ENCODE peak calls at places on chromosomes 5 and 9, in five cellular contexts. B is NT2/D1, K is K562, H is HepG2, U is HCT116. N is an unnamed sample.

GRCh38 chr9:93652604-93653592 is 76.5 kb downstream of the PHF2 start:
- DNase-seq in K (no peak), U (no peak), B (no peak), H (no peak), N (no peak)

GRCh38 chr5:180215738-180216630 is 7.0 kb upstream of the RASGEF1C start:
- DNase-seq in B (no peak), K (no peak), U (no peak), H (no peak), N (no peak)

GRCh38 chr5:23591250-23591649 is 83.8 kb downstream of the PRDM9 start:
- DNase-seq in U (no peak), B (no peak), H (no peak), K (no peak), N (no peak)

GRCh38 chr9:134066923-134067851 is 639 bp downstream of the BRD3 start:
- DNase-seq in U (no peak), H (no peak), K (peak), B (no peak), N (no peak)

GRCh38 chr5:133957591-133957990 is 10.8 kb downstream of the C5orf15 start:
- DNase-seq in U (no peak), H (no peak), K (no peak), B (no peak), N (no peak)

GRCh38 chr5:31100781-31101180 is 92.7 kb upstream of the CDH6 start:
- DNase-seq in H (no peak), K (no peak), U (no peak), B (no peak), N (no peak)

GRCh38 chr9:106670418-106670817 is 192.5 kb upstream of the ZNF462 start:
- DNase-seq in K (no peak), U (no peak), H (no peak), B (no peak), N (no peak)

GRCh38 chr5:76831108-76831447 is 12.2 kb downstream of the F2RL1 start:
- DNase-seq in U (no peak), B (no peak), K (no peak), H (no peak), N (no peak)

GRCh38 chr5:156628421-156628820 is 221.7 kb upstream of the PPP1R2B start:
- DNase-seq in B (no peak), U (no peak), H (no peak), K (no peak), N (no peak)

GRCh38 chr9:105444130-105444529 is 3.7 kb upstream of the FSD1L start:
- DNase-seq in U (no peak), H (no peak), B (no peak), K (no peak), N (no peak)

GRCh38 chr9:136981588-136982231 is 1.1 kb upstream of the LCNL1 start:
- DNase-seq in U (no peak), H (peak), B (no peak), K (no peak), N (no peak)

GRCh38 chr5:57277085-57277484 is 103.2 kb downstream of the GPBP1 start:
- DNase-seq in H (no peak), U (peak), B (no peak), K (peak), N (no peak)

GRCh38 chr5:10111575-10111974 is 138.1 kb downstream of the ATPSCKMT start:
- DNase-seq in K (peak), U (peak), B (peak), H (peak), N (no peak)

GRCh38 chr9:2424564-2425153 is 196.9 kb upstream of the VLDLR start:
- DNase-seq in H (no peak), B (no peak), K (no peak), U (no peak), N (no peak)

GRCh38 chr9:92964981-92965758 is 17.8 kb downstream of the FGD3 start:
- DNase-seq in U (no peak), H (no peak), B (no peak), K (no peak), N (no peak)

GRCh38 chr9:114995681-114996221 is 65.4 kb upstream of the TNFSF8 start:
- DNase-seq in K (no peak), B (no peak), H (no peak), U (no peak), N (no peak)

GRCh38 chr5:85148701-85149100 is 764.0 kb upstream of the EDIL3 start:
- DNase-seq in B (no peak), H (no peak), K (no peak), U (no peak), N (no peak)

GRCh38 chr9:98851730-98852462 is 44.4 kb downstream of the GALNT12 start:
- DNase-seq in B (no peak), H (no peak), U (no peak), K (peak), N (no peak)

GRCh38 chr5:95822038-95822407 is 503 bp downstream of the GLRX start:
- DNase-seq in U (no peak), H (no peak), B (no peak), K (peak), N (no peak)

GRCh38 chr5:14767942-14768837 is 103.4 kb downstream of the ANKH start:
- DNase-seq in K (no peak), H (peak), B (no peak), U (no peak), N (no peak)

GRCh38 chr9:81621111-81621510 is 68.2 kb downstream of the TLE1 start:
- DNase-seq in K (no peak), H (no peak), B (peak), U (no peak), N (no peak)

GRCh38 chr5:56402273-56403223 is 169.4 kb upstream of the ANKRD55 start:
- DNase-seq in U (no peak), H (no peak), K (no peak), B (no peak), N (no peak)

GRCh38 chr5:62901001-62901400 is 322.4 kb downstream of the LRRC70 start:
- DNase-seq in U (no peak), H (no peak), K (no peak), B (no peak), N (no peak)

GRCh38 chr5:157464518-157465171 is 4.6 kb downstream of the NIPAL4 start:
- DNase-seq in B (peak), H (no peak), K (peak), U (peak), N (no peak)

GRCh38 chr5:149172709-149173505 is 31.6 kb downstream of the ABLIM3 start:
- DNase-seq in K (no peak), B (no peak), H (peak), U (no peak), N (no peak)

GRCh38 chr9:98227883-98228282 is 27.6 kb downstream of the TBC1D2 start:
- DNase-seq in K (no peak), H (peak), U (no peak), B (no peak), N (no peak)

GRCh38 chr5:20157089-20157488 is 169.1 kb upstream of the CDH18 start:
- DNase-seq in U (no peak), B (no peak), H (no peak), K (no peak), N (no peak)

GRCh38 chr5:172078027-172078426 is 71.6 kb upstream of the FBXW11 start:
- DNase-seq in H (no peak), U (no peak), K (no peak), B (no peak), N (no peak)

GRCh38 chr5:119338326-119338957 is 17.4 kb upstream of the TNFAIP8 start:
- DNase-seq in H (no peak), U (no peak), K (peak), B (no peak), N (no peak)

GRCh38 chr9:128136816-128137793 is 9.6 kb upstream of the PTGES2 start:
- DNase-seq in U (no peak), B (no peak), K (peak), H (no peak), N (no peak)

GRCh38 chr5:36301858-36302603 is at the start of gene RANBP3L:
- DNase-seq in K (peak), H (no peak), U (no peak), B (no peak), N (no peak)

DNA sequence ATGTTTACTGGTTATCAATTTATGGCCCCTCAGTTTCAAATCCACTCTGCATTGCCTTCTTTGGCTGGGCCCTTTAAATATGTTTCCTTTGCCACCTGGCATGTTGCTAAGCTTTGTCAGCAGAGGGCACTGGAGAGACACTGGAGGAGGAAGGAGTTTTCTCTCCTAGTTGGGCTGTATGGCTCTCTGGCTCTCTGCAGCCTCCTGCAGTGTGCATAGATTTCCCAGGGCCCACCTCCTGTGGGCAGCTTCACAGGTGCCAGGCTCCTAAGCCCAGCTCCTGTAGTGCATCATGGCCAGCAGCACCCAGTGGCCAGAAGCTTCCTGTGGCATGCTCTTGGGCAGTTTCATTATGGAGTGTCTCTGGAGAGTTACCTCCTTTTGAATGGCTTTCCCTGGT is 23.3 kb downstream of the CAVIN4 start:
- DNase-seq in U (peak), B (peak), H (peak), K (peak), N (no peak)
- TF ChIP-seq ZNF274 in U (no peak), B (no peak), H (no peak), K (no peak), N (no peak)

DNA sequence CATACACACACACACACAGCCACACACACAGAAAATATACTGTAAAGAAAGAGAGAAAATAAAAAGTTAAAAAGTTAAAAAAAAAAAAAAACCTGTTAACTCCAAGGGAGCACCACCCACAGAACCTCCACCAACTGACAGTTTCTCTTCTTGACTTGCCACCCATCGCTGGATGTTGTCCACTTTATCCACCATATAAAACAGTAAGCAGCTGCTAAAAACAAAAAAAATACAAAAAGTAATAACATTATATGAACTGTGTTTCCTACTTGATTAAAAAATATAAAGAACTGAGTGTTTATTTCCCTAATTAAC is 1.2 kb downstream of the PURA start:
- DNase-seq in B (no peak), H (no peak), K (no peak), U (no peak), N (no peak)
- TF ChIP-seq ZNF274 in B (no peak), H (no peak), K (no peak), U (no peak), N (no peak)

DNA sequence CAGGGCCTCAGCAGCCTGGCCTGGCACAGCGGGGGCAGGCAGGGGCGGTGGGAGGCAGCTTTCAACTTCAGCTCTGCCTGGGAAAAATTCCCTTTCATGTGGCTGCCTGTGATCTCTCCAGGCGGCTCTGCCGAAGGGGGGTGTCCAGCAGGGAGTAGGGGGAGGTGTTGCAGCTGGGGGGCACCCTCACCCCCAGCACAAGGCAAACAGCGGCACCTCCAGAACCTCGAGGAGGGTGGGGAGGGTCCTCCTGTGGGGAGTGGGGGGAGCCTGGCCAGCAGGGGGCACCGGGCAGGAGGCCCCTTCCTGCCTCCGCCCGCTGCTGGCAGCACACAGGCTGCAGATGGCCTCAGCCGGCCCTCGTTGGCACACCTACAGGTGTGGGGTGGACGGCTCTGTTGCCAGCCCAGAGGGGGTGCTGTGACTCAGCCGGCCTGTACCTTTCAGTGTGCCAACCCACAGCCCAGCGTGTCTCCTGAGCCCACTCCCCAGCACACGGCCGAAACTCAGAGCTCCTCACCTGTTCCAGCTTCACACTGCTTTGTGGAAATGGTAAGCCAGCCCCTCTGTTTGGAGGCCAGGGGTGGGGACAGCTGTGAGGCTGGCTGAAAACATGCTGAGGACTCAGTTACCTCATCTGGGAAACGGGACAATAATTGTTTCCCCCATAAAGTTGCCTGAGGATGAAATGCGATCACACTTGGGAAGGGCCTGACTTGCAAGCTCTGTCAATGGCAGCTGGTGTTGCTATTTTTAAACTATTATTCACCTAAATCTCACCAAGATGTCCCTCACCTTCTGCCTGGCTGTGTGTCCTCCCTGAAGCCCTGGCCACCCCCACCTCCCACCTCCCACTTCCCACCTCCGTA is 37.0 kb downstream of the CXXC5 start:
- DNase-seq in H (no peak), K (no peak), B (no peak), U (no peak), N (no peak)
- TF ChIP-seq ZNF274 in H (no peak), K (no peak), B (no peak), U (no peak), N (no peak)

GRCh38 chr5:52822437-52822836 is 34.7 kb downstream of the ITGA1 start:
- DNase-seq in B (no peak), U (no peak), H (no peak), K (no peak), N (no peak)
- TF ChIP-seq ZNF274 in B (no peak), U (no peak), H (no peak), K (no peak), N (no peak)

GRCh38 chr5:66666778-66667177 is 70.6 kb downstream of the MAST4 start:
- DNase-seq in U (no peak), K (peak), B (no peak), H (no peak), N (no peak)
- TF ChIP-seq ZNF274 in U (no peak), K (no peak), B (no peak), H (no peak), N (no peak)

DNA sequence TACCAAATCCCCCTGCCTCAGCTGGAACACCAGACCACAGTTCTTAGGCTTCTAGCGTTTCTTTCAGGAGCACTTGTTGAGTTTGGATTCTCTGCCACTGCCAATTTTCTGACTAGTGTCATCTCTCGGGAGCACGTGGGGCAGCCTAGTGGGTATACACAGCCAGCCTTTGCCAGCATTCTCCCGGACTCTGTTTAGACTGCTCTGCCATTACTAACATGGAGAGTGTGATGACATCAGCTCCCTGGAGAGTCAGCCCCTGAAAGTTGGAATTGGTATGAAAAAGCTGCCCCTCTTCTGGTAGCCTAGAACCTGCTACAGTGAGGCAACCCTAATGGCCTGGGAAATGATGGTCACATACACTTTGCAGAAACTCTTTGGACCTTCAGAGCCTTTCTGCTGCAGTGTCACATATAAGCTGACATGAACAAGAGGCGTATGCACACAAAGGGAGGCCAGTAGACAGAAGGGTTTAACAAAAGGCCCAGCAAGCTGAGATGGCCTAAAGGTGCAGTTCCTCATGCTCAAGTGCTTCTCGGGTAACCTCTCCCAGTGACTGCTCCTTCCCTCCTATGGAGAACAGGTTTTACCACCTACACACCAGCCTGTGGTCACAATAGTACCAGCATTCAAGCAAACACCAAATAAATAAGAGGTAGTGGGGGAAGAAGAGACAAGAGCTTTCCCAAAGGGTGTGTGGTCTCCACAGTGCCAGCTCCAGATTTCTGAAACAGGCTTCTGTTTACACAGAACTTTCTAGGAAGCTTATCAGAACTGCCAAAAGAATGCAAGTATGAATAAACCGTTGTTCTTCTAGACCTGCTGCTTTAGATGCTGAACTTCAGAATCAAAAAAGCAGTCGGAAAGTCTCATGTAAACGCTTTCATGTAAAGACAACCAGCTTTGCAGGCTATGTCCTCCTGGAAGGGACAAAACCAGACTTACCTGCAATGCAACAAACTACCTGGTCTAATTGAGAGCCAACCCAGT is 16.5 kb downstream of the SPACA9 start:
- DNase-seq in H (no peak), K (no peak), U (no peak), B (no peak), N (no peak)
- TF ChIP-seq ZNF274 in H (no peak), K (no peak), U (no peak), B (no peak), N (no peak)

DNA sequence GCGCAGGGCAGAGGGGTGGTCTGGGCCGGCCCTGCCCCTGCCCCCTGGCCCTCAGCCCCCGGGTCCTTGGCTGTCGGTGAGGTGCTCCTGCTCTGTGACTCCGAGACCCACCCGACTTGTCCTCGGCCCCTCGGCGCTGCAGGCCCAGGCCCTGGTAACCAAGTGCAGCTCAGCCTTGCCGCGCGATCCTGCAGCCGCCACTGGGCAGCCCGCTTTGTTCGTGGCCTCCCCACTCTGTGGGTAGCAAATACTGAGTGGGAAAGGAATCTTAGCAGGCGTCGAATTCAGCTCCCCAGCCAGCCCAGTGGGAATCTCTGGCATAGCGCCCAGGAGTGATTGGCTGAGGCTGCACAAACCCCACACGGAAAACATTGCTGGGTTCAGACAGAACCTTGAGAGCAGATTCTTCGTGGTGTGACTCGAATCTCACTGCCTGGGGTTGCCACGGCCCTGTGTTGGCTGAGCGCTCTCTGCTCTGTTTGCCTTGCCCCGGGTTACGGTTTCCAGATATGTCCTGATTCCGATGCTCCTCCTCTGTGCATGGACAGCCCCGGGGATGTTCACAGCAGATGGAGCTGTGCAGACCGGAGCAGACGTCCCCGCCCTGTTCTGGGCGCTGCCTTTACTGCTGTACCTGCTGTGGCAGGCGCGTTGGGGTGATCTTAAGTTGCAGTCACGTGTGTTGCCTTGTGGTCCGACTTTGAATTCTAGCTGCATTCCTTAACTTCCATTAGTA is 13.4 kb upstream of the EXOC3 start:
- DNase-seq in U (no peak), H (no peak), K (no peak), B (no peak), N (no peak)
- TF ChIP-seq ZNF274 in U (no peak), H (no peak), K (no peak), B (no peak), N (no peak)